ENCODE peak calls at places on chromosomes 2 and 18, in five cellular contexts. T, S, M, Z and A are unnamed samples.

GRCh38 chr2:164485541-164485940 is 135.7 kb downstream of the GRB14 start:
- DNase-seq in T (no peak), S (no peak), Z (no peak), M (no peak), A (no peak)

GRCh38 chr2:200172944-200173481 is 133.5 kb upstream of the SPATS2L start:
- DNase-seq in S (no peak), M (peak), Z (no peak), T (no peak), A (no peak)

GRCh38 chr2:233058717-233059546 is 1.2 kb upstream of the INPP5D start:
- DNase-seq in T (no peak), Z (no peak), S (no peak), M (no peak), A (peak)

GRCh38 chr18:26436176-26437031 is 111.9 kb downstream of the KCTD1 start:
- DNase-seq in Z (no peak), T (no peak), M (peak), S (no peak), A (no peak)

GRCh38 chr2:144325086-144325485 is 194.8 kb downstream of the ZEB2 start:
- DNase-seq in T (no peak), Z (no peak), M (no peak), S (no peak), A (no peak)

GRCh38 chr2:46997329-46997728 is 81.7 kb upstream of the MCFD2 start:
- DNase-seq in M (no peak), S (no peak), T (no peak), Z (no peak), A (no peak)

GRCh38 chr2:105328281-105329196 is 996 bp downstream of the TGFBRAP1 start:
- DNase-seq in M (peak), S (peak), Z (no peak), T (peak), A (no peak)

GRCh38 chr2:17648571-17648970 is 105.0 kb downstream of the SMC6 start:
- DNase-seq in M (no peak), S (no peak), T (no peak), Z (no peak), A (no peak)

GRCh38 chr2:162967826-162968225 is 129.3 kb upstream of the KCNH7 start:
- DNase-seq in S (no peak), T (no peak), M (no peak), Z (no peak), A (no peak)

GRCh38 chr18:36419913-36420531 is 122.5 kb downstream of the FHOD3 start:
- DNase-seq in S (no peak), T (no peak), Z (no peak), M (peak), A (no peak)

GRCh38 chr2:71353247-71353646 is 21.7 kb downstream of the ZNF638 start:
- DNase-seq in Z (no peak), T (no peak), M (no peak), S (no peak), A (no peak)

GRCh38 chr2:10873790-10874437 is 37.8 kb upstream of the KCNF1 start:
- DNase-seq in S (no peak), Z (no peak), M (peak), T (no peak), A (no peak)

GRCh38 chr2:165239230-165239629 is at the start of gene SCN2A:
- DNase-seq in Z (no peak), M (peak), T (peak), S (peak), A (no peak)

GRCh38 chr2:74100254-74101216 is 47.2 kb downstream of the BOLA3 start:
- DNase-seq in Z (no peak), T (no peak), S (no peak), M (no peak), A (no peak)

GRCh38 chr2:134852518-134852917 is 14.1 kb downstream of the ACMSD start:
- DNase-seq in M (no peak), S (no peak), Z (no peak), T (no peak), A (no peak)